ENCODE peak calls at places on chromosomes 16 and 17, in four cellular contexts. R is Peyer's patch, A is tibial nerve, X is ovary. H is an unnamed sample.

GRCh38 chr17:44826123-44826790 is 3.8 kb downstream of the GJC1 start:
- DNase-seq in R (no peak), A (no peak), X (no peak), H (no peak)

GRCh38 chr17:37608369-37609169 is 649 bp downstream of the SYNRG start:
- DNase-seq in R (peak), A (no peak), X (no peak), H (peak)

GRCh38 chr17:8490256-8491023 is 54.8 kb downstream of the NDEL1 start:
- DNase-seq in R (no peak), A (no peak), X (no peak), H (no peak)

GRCh38 chr16:66976746-66977145 is 11.6 kb upstream of the CES4A start:
- DNase-seq in R (no peak), A (no peak), X (no peak), H (no peak)

GRCh38 chr16:12767897-12768296 is 35.8 kb downstream of the CPPED1 start:
- DNase-seq in R (no peak), A (no peak), X (no peak), H (peak)

GRCh38 chr17:19260958-19261357 is 23.8 kb downstream of the EPN2 start:
- DNase-seq in R (no peak), A (no peak), X (no peak), H (peak)

GRCh38 chr17:51352798-51353197 is 92.5 kb downstream of the UTP18 start:
- DNase-seq in R (no peak), A (no peak), X (no peak), H (no peak)

GRCh38 chr17:4073983-4074830 is 68.6 kb downstream of the ZZEF1 start:
- DNase-seq in R (peak), A (no peak), X (no peak), H (no peak)

GRCh38 chr17:35731239-35731931 is at the start of gene RASL10B:
- DNase-seq in R (no peak), A (no peak), X (peak), H (peak)

GRCh38 chr17:79950306-79950705 is 85.4 kb downstream of the TBC1D16 start:
- DNase-seq in R (no peak), A (no peak), X (peak), H (no peak)

GRCh38 chr17:74981318-74981978 is 6.0 kb upstream of the CDR2L start:
- DNase-seq in R (no peak), A (no peak), X (no peak), H (no peak)

GRCh38 chr16:50717109-50717893 is 23.9 kb downstream of the NOD2 start:
- DNase-seq in R (no peak), A (no peak), X (no peak), H (no peak)

GRCh38 chr16:4918790-4919210 is 18.1 kb downstream of the PPL start:
- DNase-seq in R (no peak), A (no peak), X (no peak), H (no peak)

GRCh38 chr16:28592979-28593553 is 3.8 kb downstream of the SULT1A2 start:
- DNase-seq in R (no peak), A (no peak), X (no peak), H (no peak)

GRCh38 chr17:62705781-62706597 is 78.5 kb downstream of the MRC2 start:
- DNase-seq in R (no peak), A (no peak), X (peak), H (no peak)

GRCh38 chr16:59573528-59574271 is 839.6 kb upstream of the GOT2 start:
- DNase-seq in R (no peak), A (no peak), X (no peak), H (no peak)

GRCh38 chr16:60199154-60199553 is 1465.0 kb upstream of the GOT2 start:
- DNase-seq in R (no peak), A (no peak), X (no peak), H (no peak)

GRCh38 chr16:56518435-56518834 is 1.4 kb downstream of the BBS2 start:
- DNase-seq in R (no peak), A (no peak), X (no peak), H (no peak)

GRCh38 chr17:72122002-72122310 is 1.1 kb downstream of the SOX9 start:
- DNase-seq in R (no peak), A (no peak), X (no peak), H (no peak)

GRCh38 chr17:17906418-17907215 is 65.6 kb downstream of the TOM1L2 start:
- DNase-seq in R (no peak), A (no peak), X (no peak), H (no peak)

GRCh38 chr17:5419959-5420653 is at the start of gene RPAIN:
- DNase-seq in R (peak), A (peak), X (peak), H (peak)

GRCh38 chr16:4976611-4977145 is 18.5 kb downstream of the SEC14L5 start:
- DNase-seq in R (no peak), A (no peak), X (no peak), H (no peak)

GRCh38 chr16:85994492-85995433 is 95.8 kb downstream of the IRF8 start:
- DNase-seq in R (peak), A (no peak), X (no peak), H (no peak)

GRCh38 chr16:4391635-4392381 is 20.2 kb downstream of the VASN start:
- DNase-seq in R (no peak), A (no peak), X (no peak), H (no peak)

GRCh38 chr16:87472142-87472778 is 20.6 kb downstream of the ZCCHC14 start:
- DNase-seq in R (no peak), A (no peak), X (no peak), H (no peak)

GRCh38 chr16:87470332-87470731 is 22.5 kb downstream of the ZCCHC14 start:
- DNase-seq in R (no peak), A (no peak), X (no peak), H (no peak)

GRCh38 chr16:87472935-87473334 is 19.9 kb downstream of the ZCCHC14 start:
- DNase-seq in R (no peak), A (no peak), X (no peak), H (no peak)

GRCh38 chr16:87469186-87469585 is 23.6 kb downstream of the ZCCHC14 start:
- DNase-seq in R (no peak), A (no peak), X (no peak), H (no peak)

GRCh38 chr16:87471278-87472141 is 21.3 kb downstream of the ZCCHC14 start:
- DNase-seq in R (no peak), A (no peak), X (no peak), H (no peak)
- TF ChIP-seq POLR2A in R (no peak), A (no peak), X (no peak), H (no peak)

GRCh38 chr16:782766-783403 is 5.3 kb downstream of the RPUSD1 start:
- DNase-seq in R (no peak), A (no peak), X (no peak), H (no peak)
- TF ChIP-seq POLR2A in R (no peak), A (no peak), X (no peak), H (no peak)

DNA sequence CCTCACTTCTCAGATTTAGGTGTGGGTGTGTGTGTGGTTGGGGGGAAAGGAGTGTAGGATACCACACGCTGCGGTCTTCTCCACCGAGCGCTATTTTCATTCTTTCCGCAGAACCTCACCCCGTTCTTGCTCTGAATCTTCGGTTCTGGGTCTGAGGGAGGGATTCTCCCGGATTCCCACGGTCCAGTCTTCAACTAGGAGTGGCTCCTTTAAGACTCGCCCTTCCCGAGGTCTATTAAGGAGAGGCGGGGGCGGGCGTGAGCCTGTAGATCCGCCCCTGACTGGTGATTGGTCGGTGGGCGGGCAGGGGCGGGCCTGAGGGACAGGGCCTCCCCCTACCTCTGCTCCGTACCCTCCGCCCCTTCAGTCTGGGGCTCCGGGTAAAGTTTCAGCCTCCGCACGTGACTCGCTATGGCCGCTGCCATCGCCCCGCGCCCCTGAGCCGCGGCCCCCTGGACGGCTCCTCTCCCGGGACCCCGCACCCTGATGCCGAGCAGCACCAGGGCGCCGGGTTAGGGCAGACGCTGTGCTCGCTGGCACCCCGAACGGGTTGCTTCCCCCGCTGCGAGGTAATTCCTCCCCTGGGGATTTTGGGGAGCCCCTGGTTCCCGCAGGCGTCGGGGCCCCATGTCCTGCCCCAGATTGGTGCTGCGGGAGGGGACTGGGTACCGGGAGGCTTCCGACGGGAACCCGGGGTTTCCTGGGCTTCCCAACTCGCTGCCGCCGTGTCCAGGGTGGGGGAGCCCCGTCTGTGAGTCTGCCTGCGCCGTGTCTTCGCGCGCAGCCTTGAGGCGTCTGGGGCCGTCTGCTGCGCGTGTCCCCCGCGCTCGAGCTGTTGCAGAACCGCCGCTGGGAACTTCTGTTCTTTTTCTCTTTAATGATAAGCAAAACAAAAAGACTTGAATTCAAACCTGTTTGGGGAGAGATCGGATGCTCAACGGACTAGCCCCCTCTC is 9.2 kb downstream of the RARA start:
- DNase-seq in R (peak), A (peak), X (peak), H (peak)
- TF ChIP-seq POLR2A in R (peak), A (peak), X (peak), H (peak)

GRCh38 chr16:30417447-30418349 is 10.3 kb downstream of the ZNF771 start:
- DNase-seq in R (peak), A (no peak), X (peak), H (peak)
- TF ChIP-seq POLR2A in R (peak), A (no peak), X (no peak), H (peak)

GRCh38 chr17:78375401-78376079 is 2.9 kb upstream of the PGS1 start:
- DNase-seq in R (no peak), A (no peak), X (no peak), H (no peak)
- TF ChIP-seq POLR2A in R (no peak), A (no peak), X (no peak), H (no peak)

GRCh38 chr17:1226308-1226707 is 43.9 kb upstream of the BHLHA9 start:
- DNase-seq in R (no peak), A (no peak), X (no peak), H (no peak)
- TF ChIP-seq POLR2A in R (no peak), A (no peak), X (no peak), H (no peak)

DNA sequence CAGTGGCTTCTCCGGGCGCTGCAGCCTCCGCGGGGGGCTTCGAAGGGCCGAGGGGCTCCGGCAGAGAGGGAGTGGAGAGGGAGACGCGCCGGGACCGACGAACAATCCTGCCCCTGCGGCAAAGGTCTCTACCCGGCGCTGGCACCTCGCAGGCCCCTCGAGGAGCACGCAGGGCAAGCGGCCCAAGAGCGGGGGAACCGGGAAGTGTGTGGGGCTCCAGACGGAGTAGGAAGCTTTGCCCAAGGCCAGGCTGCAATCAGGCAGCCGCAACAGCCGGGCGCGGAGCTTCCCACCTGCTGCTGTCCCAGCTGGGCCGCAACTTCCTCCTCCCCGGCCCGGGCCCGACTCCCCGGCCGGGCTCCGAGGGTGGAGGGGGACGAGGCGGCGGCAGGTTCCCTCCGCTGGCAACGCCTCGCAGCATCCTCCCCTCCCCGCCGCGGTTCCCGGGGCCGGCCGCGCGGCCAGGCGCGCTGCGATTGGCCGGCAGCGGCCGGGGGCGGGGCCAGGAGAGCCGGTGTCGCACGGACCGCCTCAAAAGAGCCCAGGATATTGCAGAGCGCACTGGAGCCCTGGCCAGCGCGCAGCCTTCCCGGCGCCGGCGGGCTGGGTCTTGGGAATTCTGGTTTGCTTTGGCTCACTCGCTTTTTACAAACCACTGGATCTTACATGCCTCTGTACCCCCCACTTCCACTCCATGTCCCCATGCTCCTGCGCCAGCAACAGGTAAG is at the start of gene KCNJ2:
- DNase-seq in R (peak), A (peak), X (peak), H (peak)
- TF ChIP-seq POLR2A in R (peak), A (peak), X (peak), H (no peak)

H was measured in erythroblast.